ENCODE peak calls at places on chromosomes 13 and 19, in five cellular contexts. G is tibial artery, Y is Peyer's patch, J is psoas muscle, I is Panc1. E is an unnamed sample.

GRCh38 chr19:16143399-16144215 is at the start of gene HSH2D:
- DNase-seq in G (no peak), Y (peak), J (peak), I (no peak), E (no peak)

GRCh38 chr13:93411281-93411680 is 184.7 kb downstream of the GPC6 start:
- DNase-seq in G (no peak), Y (no peak), J (no peak), I (no peak), E (peak)

GRCh38 chr13:101230271-101230890 is 185.9 kb downstream of the NALCN start:
- DNase-seq in G (no peak), Y (no peak), J (no peak), I (no peak), E (no peak)

GRCh38 chr19:55440411-55441105 is 2.5 kb downstream of the SHISA7 start:
- DNase-seq in G (no peak), Y (no peak), J (no peak), I (no peak), E (no peak)

GRCh38 chr19:4976412-4977298 is 7.7 kb downstream of the KDM4B start:
- DNase-seq in G (peak), Y (peak), J (peak), I (no peak), E (peak)

GRCh38 chr13:51794959-51795358 is 9.0 kb downstream of the DHRS12 start:
- DNase-seq in G (no peak), Y (no peak), J (no peak), I (no peak), E (no peak)

GRCh38 chr19:50496189-50497029 is 14.6 kb downstream of the JOSD2 start:
- DNase-seq in G (no peak), Y (no peak), J (peak), I (no peak), E (no peak)

GRCh38 chr19:32642771-32643170 is 32.2 kb downstream of the ANKRD27 start:
- DNase-seq in G (no peak), Y (peak), J (no peak), I (no peak), E (no peak)

GRCh38 chr13:50626031-50626643 is 217.4 kb downstream of the DLEU7 start:
- DNase-seq in G (no peak), Y (no peak), J (no peak), I (no peak), E (peak)

GRCh38 chr13:111664060-111664459 is 343.6 kb downstream of the TEX29 start:
- DNase-seq in G (no peak), Y (no peak), J (no peak), I (no peak), E (no peak)

GRCh38 chr13:32731576-32731975 is 145.3 kb downstream of the PDS5B start:
- DNase-seq in G (no peak), Y (no peak), J (no peak), I (no peak), E (peak)

GRCh38 chr13:30362869-30363268 is 55.5 kb upstream of the KATNAL1 start:
- DNase-seq in G (no peak), Y (no peak), J (no peak), I (no peak), E (no peak)

GRCh38 chr19:23070353-23070781 is 46.5 kb upstream of the ZNF730 start:
- DNase-seq in G (no peak), Y (no peak), J (peak), I (no peak), E (peak)

GRCh38 chr13:98275711-98276171 is 98.7 kb upstream of the RNF113B start:
- DNase-seq in G (no peak), Y (no peak), J (no peak), I (no peak), E (no peak)

GRCh38 chr19:6765738-6766356 is 1.4 kb downstream of the SH2D3A start:
- DNase-seq in G (no peak), Y (peak), J (no peak), I (no peak), E (no peak)

GRCh38 chr13:28817204-28817603 is 2.9 kb upstream of the MTUS2 start:
- DNase-seq in G (no peak), Y (no peak), J (no peak), I (no peak), E (no peak)
- TF ChIP-seq CTCF in G (no peak), Y (no peak), J (no peak), I (no peak), E (no peak)

GRCh38 chr13:46495066-46495465 is 57.9 kb upstream of the LRCH1 start:
- DNase-seq in G (no peak), Y (no peak), J (no peak), I (no peak), E (no peak)

GRCh38 chr13:46492946-46493345 is 60.0 kb upstream of the LRCH1 start:
- DNase-seq in G (no peak), Y (no peak), J (no peak), I (no peak), E (peak)

GRCh38 chr13:46489586-46490023 is 63.4 kb upstream of the LRCH1 start:
- DNase-seq in G (peak), Y (no peak), J (peak), I (no peak), E (peak)

GRCh38 chr13:46490129-46490528 is 62.8 kb upstream of the LRCH1 start:
- DNase-seq in G (no peak), Y (no peak), J (no peak), I (no peak), E (no peak)

GRCh38 chr13:46491641-46492040 is 61.3 kb upstream of the LRCH1 start:
- DNase-seq in G (no peak), Y (no peak), J (no peak), I (no peak), E (no peak)
- TF ChIP-seq CTCF in G (no peak), Y (no peak), J (no peak), I (no peak), E (no peak)

GRCh38 chr19:28404462-28404861 is 808.5 kb downstream of the UQCRFS1 start:
- DNase-seq in G (no peak), Y (no peak), J (no peak), I (no peak), E (no peak)
- TF ChIP-seq CTCF in G (no peak), Y (no peak), J (no peak), I (no peak), E (no peak)

GRCh38 chr19:1648926-1649541 is 3.4 kb downstream of the TCF3 start:
- DNase-seq in G (no peak), Y (peak), J (no peak), I (no peak), E (no peak)

GRCh38 chr19:1651061-1651547 is 1.3 kb downstream of the TCF3 start:
- DNase-seq in G (no peak), Y (peak), J (no peak), I (no peak), E (peak)

GRCh38 chr19:1650627-1651009 is 1.8 kb downstream of the TCF3 start:
- DNase-seq in G (peak), Y (no peak), J (no peak), I (no peak), E (peak)

GRCh38 chr19:1648156-1648925 is 4.1 kb downstream of the TCF3 start:
- DNase-seq in G (no peak), Y (peak), J (no peak), I (no peak), E (no peak)

DNA sequence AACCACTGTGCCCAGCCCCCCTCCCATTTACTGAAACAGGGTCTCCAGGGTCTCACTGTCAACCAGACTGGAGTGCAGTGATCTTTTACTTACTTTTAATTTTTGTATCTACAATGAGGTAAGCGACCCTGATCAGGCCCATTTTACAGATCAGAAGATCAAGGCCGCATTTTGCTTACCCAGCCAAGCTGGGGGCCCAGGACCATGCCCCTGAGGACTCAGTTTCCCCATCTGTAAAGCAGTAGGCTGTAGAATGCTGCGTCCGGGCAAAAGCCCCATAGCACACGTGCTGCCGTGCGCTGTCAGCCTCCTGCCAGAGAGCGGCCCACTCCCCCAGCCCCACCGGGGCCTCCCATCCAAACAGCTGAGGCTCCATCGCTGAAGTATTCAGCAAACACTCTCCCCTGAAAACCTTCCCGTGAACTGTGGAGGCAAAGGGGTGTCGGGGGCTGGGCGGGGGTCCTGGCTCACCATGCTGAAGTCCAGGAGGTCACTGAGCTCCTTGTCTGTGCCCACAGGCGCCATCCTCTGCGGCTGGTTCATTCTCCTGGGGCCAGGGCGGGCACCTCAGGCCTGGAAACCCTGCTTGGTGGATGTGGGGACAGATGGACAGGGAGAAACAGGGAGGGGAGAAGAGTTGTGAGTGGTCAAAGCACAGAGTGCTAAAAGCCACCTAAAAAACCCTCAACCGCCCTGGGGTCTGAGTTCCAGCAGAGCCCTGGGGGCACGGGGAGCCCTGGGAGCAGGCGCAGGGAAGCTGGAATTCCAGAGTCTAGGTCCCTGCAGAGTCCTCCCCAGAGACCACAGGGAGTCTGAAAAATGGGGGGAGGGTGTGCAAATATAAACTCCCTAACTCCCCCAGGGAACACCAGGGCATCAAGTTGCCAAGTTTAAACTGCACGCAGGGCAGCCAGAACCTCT is 2.4 kb downstream of the TCF3 start:
- DNase-seq in G (no peak), Y (no peak), J (no peak), I (no peak), E (no peak)
- TF ChIP-seq CTCF in G (no peak), Y (no peak), J (no peak), I (no peak), E (no peak)

DNA sequence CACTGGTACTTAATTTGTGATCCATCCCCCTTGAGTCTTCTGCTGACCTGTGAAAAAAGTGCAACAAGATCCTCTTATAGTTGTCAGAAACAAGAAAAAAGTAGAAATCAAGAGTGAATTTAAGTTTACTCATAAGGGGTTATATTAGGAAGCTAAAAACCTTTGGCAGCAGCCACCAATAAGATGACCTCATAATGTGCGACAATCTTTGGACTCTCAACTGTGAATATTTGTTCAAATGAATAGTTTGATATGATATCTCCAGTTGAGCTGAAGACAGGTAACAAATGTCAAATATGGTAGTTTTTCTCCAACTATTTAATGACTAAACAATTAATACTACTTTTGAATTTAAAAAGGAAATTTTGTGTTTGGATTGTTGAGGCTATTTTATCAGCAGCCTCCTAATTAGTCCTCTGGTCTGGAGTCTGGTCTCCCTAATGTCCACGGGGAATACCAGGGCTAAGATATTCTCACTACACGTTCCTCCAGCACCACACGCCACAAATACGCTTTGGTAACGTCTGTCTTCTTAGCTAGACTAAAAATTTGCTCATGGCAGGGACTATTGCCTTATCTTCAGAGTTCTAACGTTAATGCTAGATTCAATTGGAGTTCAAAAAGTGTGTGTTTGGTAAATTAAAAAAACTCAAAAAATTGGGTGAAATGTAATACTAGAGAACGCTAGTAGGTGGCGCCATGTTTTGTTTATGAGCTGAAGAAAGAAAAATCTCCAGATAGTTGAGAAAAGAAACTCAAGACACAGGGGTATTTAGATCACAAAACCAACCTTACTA is 51.0 kb upstream of the PDX1 start:
- DNase-seq in G (no peak), Y (no peak), J (no peak), I (peak), E (peak)
- TF ChIP-seq CTCF in G (no peak), Y (peak), J (peak), I (peak), E (peak)

GRCh38 chr19:40528533-40529092 is 48.1 kb upstream of the SHKBP1 start:
- DNase-seq in G (no peak), Y (no peak), J (no peak), I (no peak), E (no peak)

GRCh38 chr19:40530091-40530901 is 46.4 kb upstream of the SHKBP1 start:
- DNase-seq in G (no peak), Y (no peak), J (no peak), I (no peak), E (no peak)

GRCh38 chr19:40529093-40529954 is 47.3 kb upstream of the SHKBP1 start:
- DNase-seq in G (peak), Y (peak), J (peak), I (peak), E (peak)

GRCh38 chr19:40534148-40534547 is 42.5 kb upstream of the SHKBP1 start:
- DNase-seq in G (no peak), Y (no peak), J (no peak), I (no peak), E (no peak)

DNA sequence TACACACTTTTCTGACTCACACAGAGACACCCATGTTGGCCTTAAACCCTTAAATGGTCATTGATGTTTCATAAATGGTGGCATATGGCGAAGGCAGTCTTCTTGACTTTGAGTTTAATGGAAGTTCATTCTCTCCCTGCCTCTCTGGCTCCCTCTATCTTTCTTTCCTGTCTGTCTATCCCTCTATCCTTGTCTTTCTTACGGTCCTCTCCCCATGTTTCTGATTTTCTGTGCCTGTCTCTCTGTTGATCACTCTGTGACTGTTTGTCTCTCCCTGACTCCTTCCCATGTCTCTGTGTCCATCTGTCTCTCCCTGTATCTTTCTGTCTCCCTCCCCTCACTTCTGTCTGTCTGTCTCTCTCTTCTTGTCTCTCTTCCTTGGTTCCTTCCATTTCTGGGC is 43.2 kb upstream of the SHKBP1 start:
- DNase-seq in G (no peak), Y (no peak), J (no peak), I (no peak), E (no peak)
- TF ChIP-seq CTCF in G (no peak), Y (no peak), J (no peak), I (peak), E (no peak)

DNA sequence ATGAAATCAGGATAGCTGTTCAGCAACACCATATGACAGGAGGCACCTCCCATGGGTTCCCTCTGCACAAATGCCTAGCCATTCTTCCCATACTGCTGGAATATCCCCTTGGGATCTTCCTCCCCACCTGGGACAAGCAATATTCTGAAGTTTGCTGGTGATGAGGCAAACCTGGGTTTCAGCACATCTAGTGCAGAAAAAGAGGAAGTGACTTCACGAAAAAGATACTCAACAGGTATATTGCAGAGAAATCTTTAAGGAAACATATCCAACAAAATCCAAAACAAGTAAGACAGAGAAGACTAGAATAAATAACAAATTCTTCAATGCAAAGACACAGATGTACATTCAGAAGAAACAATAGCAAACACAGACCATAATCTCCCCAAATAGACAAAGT is 1497.0 kb downstream of the PCDH9 start:
- DNase-seq in G (no peak), Y (no peak), J (no peak), I (no peak), E (no peak)
- TF ChIP-seq CTCF in G (no peak), Y (no peak), J (no peak), I (no peak), E (no peak)

GRCh38 chr19:19096641-19097627 is 33.1 kb downstream of the SLC25A42 start:
- DNase-seq in G (no peak), Y (peak), J (no peak), I (no peak), E (no peak)

GRCh38 chr19:19098703-19099632 is 35.2 kb downstream of the SLC25A42 start:
- DNase-seq in G (no peak), Y (peak), J (no peak), I (no peak), E (no peak)

GRCh38 chr19:19095691-19096090 is 31.9 kb downstream of the SLC25A42 start:
- DNase-seq in G (no peak), Y (no peak), J (no peak), I (no peak), E (no peak)

GRCh38 chr19:19101540-19101939 is 36.7 kb downstream of the TMEM161A start:
- DNase-seq in G (no peak), Y (no peak), J (no peak), I (no peak), E (no peak)

DNA sequence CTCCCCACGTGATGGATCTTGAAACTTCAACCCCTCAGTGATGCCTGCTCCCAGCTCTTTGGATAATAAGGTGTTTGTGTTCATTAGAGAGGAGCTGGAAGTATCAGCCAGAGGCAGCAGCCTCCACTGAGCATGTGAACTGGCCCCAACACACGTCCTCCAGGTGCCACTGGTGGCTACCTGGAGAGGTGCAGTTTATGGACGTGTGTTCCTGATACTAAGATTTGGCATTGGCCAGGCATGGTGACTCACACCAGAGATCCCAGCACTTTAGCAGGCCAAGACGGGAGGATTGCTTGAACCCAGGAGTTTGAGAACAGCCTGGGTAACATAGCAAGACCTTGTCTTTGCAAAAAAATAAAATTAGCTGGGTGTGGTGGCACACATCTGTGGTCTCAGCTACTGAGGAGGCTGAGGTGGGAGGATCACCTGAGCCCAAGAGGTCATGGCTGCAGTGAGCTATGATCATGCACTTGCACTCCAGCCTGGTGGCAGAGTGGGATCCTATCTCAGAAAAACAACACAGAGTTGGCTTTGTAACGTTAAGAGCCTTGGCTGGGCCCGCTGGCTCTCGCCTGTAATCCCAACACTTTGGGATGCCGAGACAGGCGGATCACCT is 34.4 kb downstream of the SLC25A42 start:
- DNase-seq in G (no peak), Y (no peak), J (no peak), I (no peak), E (no peak)
- TF ChIP-seq CTCF in G (no peak), Y (peak), J (no peak), I (no peak), E (no peak)

GRCh38 chr19:46890423-46891170 is 29.8 kb downstream of the ARHGAP35 start:
- DNase-seq in G (no peak), Y (peak), J (no peak), I (peak), E (peak)
- TF ChIP-seq CTCF in G (no peak), Y (peak), J (no peak), I (no peak), E (no peak)

E was measured in fibroblast of lung.